ENCODE peak calls at places on chromosomes 12 and 14, in nine cellular contexts. R is tibial nerve, D is ovary, C is fibroblast of lung, Z is mucosa of descending colon, I is astrocyte of the spinal cord, T is upper lobe of right lung, B is BE2C, J is brain microvascular endothelial cell. Y is an unnamed sample.

GRCh38 chr12:25276199-25276937 is 25.6 kb upstream of the KRAS start:
- DNase-seq in R (peak), D (peak), C (peak), Z (peak), I (peak), T (no peak), B (peak), J (peak), Y (peak)

GRCh38 chr14:68621400-68622365 is 171.2 kb downstream of the ZFP36L1 start:
- DNase-seq in R (peak), D (peak), C (peak), Z (no peak), I (peak), T (peak), B (no peak), J (peak), Y (no peak)

GRCh38 chr12:64057706-64058105 is 164.4 kb downstream of the KICS2 start:
- DNase-seq in R (no peak), D (no peak), C (no peak), Z (no peak), I (no peak), T (no peak), B (no peak), J (no peak), Y (no peak)

GRCh38 chr14:51419685-51420084 is 179.6 kb downstream of the TMX1 start:
- DNase-seq in R (no peak), D (no peak), C (no peak), Z (no peak), I (no peak), T (no peak), B (no peak), J (no peak), Y (no peak)

GRCh38 chr14:24876009-24876690 is 173.8 kb downstream of the STXBP6 start:
- DNase-seq in R (no peak), D (no peak), C (no peak), Z (no peak), I (no peak), T (no peak), B (no peak), J (no peak), Y (no peak)

GRCh38 chr12:74624206-74624605 is 86.6 kb downstream of the ATXN7L3B start:
- DNase-seq in R (no peak), D (no peak), C (no peak), Z (no peak), I (no peak), T (no peak), B (no peak), J (no peak), Y (no peak)

GRCh38 chr14:24298892-24299254 is 707 bp downstream of the DHRS1 start:
- DNase-seq in R (no peak), D (no peak), C (peak), Z (no peak), I (peak), T (no peak), B (peak), J (peak), Y (peak)

GRCh38 chr14:90799420-90799819 is 16.8 kb downstream of the TTC7B start:
- DNase-seq in R (no peak), D (no peak), C (no peak), Z (no peak), I (no peak), T (no peak), B (no peak), J (no peak), Y (no peak)

GRCh38 chr12:53485955-53486729 is 13.1 kb downstream of the MAP3K12 start:
- DNase-seq in R (no peak), D (no peak), C (no peak), Z (no peak), I (no peak), T (peak), B (no peak), J (no peak), Y (no peak)

GRCh38 chr12:64666054-64666914 is 56.0 kb downstream of the RASSF3 start:
- DNase-seq in R (no peak), D (no peak), C (peak), Z (no peak), I (peak), T (no peak), B (no peak), J (no peak), Y (no peak)

GRCh38 chr14:52369305-52369781 is 55.2 kb downstream of the PTGER2 start:
- DNase-seq in R (peak), D (peak), C (peak), Z (no peak), I (peak), T (no peak), B (no peak), J (no peak), Y (peak)

GRCh38 chr14:23513005-23513412 is 38.6 kb downstream of the ZFHX2 start:
- DNase-seq in R (no peak), D (no peak), C (no peak), Z (no peak), I (no peak), T (no peak), B (no peak), J (no peak), Y (no peak)

GRCh38 chr12:59834659-59835474 is 239.0 kb downstream of the SLC16A7 start:
- DNase-seq in R (peak), D (no peak), C (peak), Z (peak), I (peak), T (no peak), B (no peak), J (peak), Y (no peak)

GRCh38 chr14:61642246-61642982 is 52.9 kb upstream of the HIF1A start:
- DNase-seq in R (no peak), D (no peak), C (peak), Z (peak), I (no peak), T (no peak), B (no peak), J (peak), Y (no peak)

GRCh38 chr14:65495196-65495595 is 82.7 kb downstream of the FUT8 start:
- DNase-seq in R (no peak), D (no peak), C (peak), Z (no peak), I (peak), T (no peak), B (no peak), J (no peak), Y (no peak)

GRCh38 chr12:76768566-76768965 is 4.7 kb downstream of the ZDHHC17 start:
- DNase-seq in R (no peak), D (no peak), C (no peak), Z (no peak), I (no peak), T (no peak), B (no peak), J (no peak), Y (no peak)

GRCh38 chr12:79397609-79398008 is 293.2 kb downstream of the PAWR start:
- DNase-seq in R (no peak), D (no peak), C (no peak), Z (no peak), I (no peak), T (no peak), B (no peak), J (no peak), Y (no peak)

GRCh38 chr12:79055926-79056674 is 191.5 kb downstream of the SYT1 start:
- DNase-seq in R (no peak), D (no peak), C (peak), Z (no peak), I (peak), T (no peak), B (no peak), J (peak), Y (peak)

GRCh38 chr12:55072093-55072492 is 52.3 kb downstream of the NEUROD4 start:
- DNase-seq in R (no peak), D (no peak), C (peak), Z (peak), I (no peak), T (peak), B (peak), J (no peak), Y (no peak)

GRCh38 chr12:124804011-124804621 is 59.5 kb downstream of the SCARB1 start:
- DNase-seq in R (peak), D (peak), C (peak), Z (no peak), I (peak), T (peak), B (peak), J (no peak), Y (no peak)
- TF ChIP-seq CTCF in R (no peak), D (no peak), C (no peak), Z (no peak), I (no peak), T (no peak), B (no peak), J (no peak), Y (no peak)

GRCh38 chr14:37590096-37590809 is 4.8 kb downstream of the FOXA1 start:
- DNase-seq in R (no peak), D (no peak), C (no peak), Z (no peak), I (no peak), T (no peak), B (no peak), J (no peak), Y (no peak)

GRCh38 chr14:37590810-37591139 is 4.3 kb downstream of the FOXA1 start:
- DNase-seq in R (no peak), D (no peak), C (no peak), Z (no peak), I (no peak), T (no peak), B (no peak), J (no peak), Y (no peak)

GRCh38 chr14:37591941-37592287 is 3.1 kb downstream of the FOXA1 start:
- DNase-seq in R (no peak), D (no peak), C (no peak), Z (peak), I (no peak), T (peak), B (no peak), J (no peak), Y (no peak)

GRCh38 chr14:37592288-37593274 is 2.5 kb downstream of the FOXA1 start:
- DNase-seq in R (no peak), D (no peak), C (no peak), Z (peak), I (no peak), T (peak), B (no peak), J (no peak), Y (no peak)

GRCh38 chr14:37591311-37591940 is 3.6 kb downstream of the FOXA1 start:
- DNase-seq in R (no peak), D (no peak), C (no peak), Z (peak), I (no peak), T (peak), B (no peak), J (no peak), Y (no peak)
- H3K4me3 ChIP-seq in R (no peak), D (peak), C (no peak), Z (peak), I (peak), T (peak), B (no peak), J (no peak), Y (no peak)

GRCh38 chr12:82948462-82948861 is 261.8 kb downstream of the TMTC2 start:
- DNase-seq in R (no peak), D (no peak), C (no peak), Z (no peak), I (no peak), T (no peak), B (no peak), J (no peak), Y (no peak)

GRCh38 chr12:82942521-82942920 is 255.8 kb downstream of the TMTC2 start:
- DNase-seq in R (no peak), D (no peak), C (no peak), Z (no peak), I (no peak), T (no peak), B (no peak), J (no peak), Y (no peak)

GRCh38 chr12:82937151-82937550 is 250.4 kb downstream of the TMTC2 start:
- DNase-seq in R (no peak), D (no peak), C (peak), Z (no peak), I (no peak), T (no peak), B (no peak), J (no peak), Y (no peak)

GRCh38 chr12:82942963-82943362 is 256.3 kb downstream of the TMTC2 start:
- DNase-seq in R (no peak), D (no peak), C (no peak), Z (no peak), I (peak), T (no peak), B (no peak), J (no peak), Y (no peak)
- TF ChIP-seq CTCF in R (no peak), D (no peak), C (no peak), Z (no peak), I (no peak), T (no peak), B (no peak), J (no peak), Y (no peak)

GRCh38 chr12:47802312-47802711 is 17.4 kb downstream of the HDAC7 start:
- DNase-seq in R (no peak), D (no peak), C (no peak), Z (no peak), I (no peak), T (no peak), B (no peak), J (no peak), Y (no peak)
- H3K4me3 ChIP-seq in R (no peak), D (no peak), C (no peak), Z (no peak), I (no peak), T (no peak), B (no peak), J (no peak), Y (no peak)

DNA sequence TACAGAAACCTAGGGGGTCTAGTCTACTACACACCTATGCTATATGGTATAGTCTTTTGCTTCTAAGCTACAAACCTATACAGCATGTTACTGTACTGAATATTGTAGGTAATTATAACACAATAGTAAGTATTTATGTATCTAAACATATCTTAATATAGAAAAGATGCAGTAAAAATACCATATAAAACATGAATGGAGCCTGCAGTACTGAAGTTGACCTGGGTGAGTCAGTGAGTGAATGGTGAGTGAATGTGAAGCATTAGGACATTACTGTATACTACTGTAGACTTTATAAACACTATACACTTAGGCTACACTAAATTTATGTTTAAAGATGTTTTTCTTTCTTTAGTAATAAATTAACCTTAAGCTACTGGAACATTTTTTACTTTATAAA is 13.1 kb upstream of the ABCD2 start:
- DNase-seq in R (no peak), D (no peak), C (no peak), Z (no peak), I (no peak), T (no peak), B (no peak), J (no peak), Y (no peak)
- TF ChIP-seq CTCF in R (no peak), D (no peak), C (no peak), Z (no peak), I (no peak), T (no peak), B (peak), J (peak), Y (no peak)

GRCh38 chr14:46322076-46322475 is 329.5 kb downstream of the RPL10L start:
- DNase-seq in R (no peak), D (no peak), C (no peak), Z (no peak), I (no peak), T (no peak), B (no peak), J (no peak), Y (no peak)
- H3K4me3 ChIP-seq in R (no peak), D (no peak), C (no peak), Z (no peak), I (no peak), T (no peak), B (no peak), J (no peak), Y (no peak)

DNA sequence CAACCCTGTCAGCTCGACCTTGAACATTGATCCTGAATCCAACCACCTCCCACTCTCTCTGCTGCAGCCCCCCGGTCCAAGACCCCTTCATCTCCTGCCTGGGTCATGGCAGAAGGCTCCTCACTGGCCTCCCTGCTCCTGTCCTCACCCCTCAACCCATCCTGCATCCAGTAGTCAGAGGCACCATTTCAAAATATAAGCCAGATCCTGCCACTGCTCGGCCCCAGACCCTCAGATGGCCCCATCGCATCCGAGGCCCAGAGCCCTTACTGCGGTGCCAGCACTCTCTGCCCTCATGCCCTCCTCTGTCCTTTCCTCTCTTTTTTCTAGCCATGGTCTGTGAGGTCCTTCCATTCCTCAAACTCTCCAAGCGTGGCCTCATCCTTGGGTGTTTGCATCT is 34.3 kb upstream of the LHX5 start:
- DNase-seq in R (no peak), D (no peak), C (no peak), Z (no peak), I (no peak), T (no peak), B (no peak), J (no peak), Y (no peak)
- TF ChIP-seq CTCF in R (no peak), D (no peak), C (no peak), Z (no peak), I (no peak), T (no peak), B (no peak), J (no peak), Y (no peak)

DNA sequence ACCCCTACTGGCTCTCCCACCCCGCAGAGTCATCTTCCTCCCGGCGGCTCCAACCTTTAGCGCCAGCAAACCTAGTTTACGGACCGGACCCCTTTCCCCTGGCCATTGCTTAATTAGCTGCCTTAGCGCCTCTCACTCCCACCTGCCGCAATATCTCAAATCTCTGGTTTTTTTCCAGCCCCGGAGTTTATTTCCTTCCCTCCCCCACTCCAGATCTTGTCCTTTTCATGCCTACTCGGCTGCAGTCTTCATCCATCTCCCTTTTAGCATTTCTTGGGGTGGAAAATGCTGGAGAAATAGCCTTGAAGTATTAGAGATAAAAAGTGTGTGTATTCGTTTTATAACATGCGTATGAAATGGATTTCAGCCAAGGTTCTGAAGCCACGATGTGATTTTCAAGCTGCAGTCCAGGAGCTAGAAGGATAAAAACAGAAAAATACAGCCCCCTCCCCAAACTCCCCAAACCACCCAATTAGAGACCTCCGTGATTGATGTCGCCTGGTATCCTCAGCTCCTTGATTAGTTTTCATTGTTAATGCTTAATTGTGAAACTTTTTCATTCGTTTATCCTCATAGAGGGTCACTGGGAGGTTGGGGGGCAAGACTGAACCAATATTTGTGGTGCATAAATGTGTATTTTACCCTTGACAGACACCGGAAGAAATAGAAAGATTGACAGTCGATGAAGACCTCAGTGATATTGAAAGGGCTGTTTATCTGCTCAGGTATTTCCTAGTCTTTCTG is 1.5 kb downstream of the PPP4R4 start:
- DNase-seq in R (no peak), D (no peak), C (no peak), Z (no peak), I (no peak), T (no peak), B (no peak), J (no peak), Y (no peak)
- H3K4me3 ChIP-seq in R (peak), D (peak), C (no peak), Z (no peak), I (no peak), T (peak), B (no peak), J (no peak), Y (peak)